ENCODE peak calls at places on chromosomes 4 and X, in four cellular contexts. W is GM12878, O is WTC11, D is K562. S is an unnamed sample.

GRCh38 chrX:74085642-74086236 is 218.2 kb upstream of the ZCCHC13 start:
- DNase-seq in W (no peak), D (no peak), O (no peak), S (peak)

GRCh38 chr4:143294310-143294709 is 42.4 kb upstream of the GAB1 start:
- DNase-seq in W (no peak), D (no peak), O (no peak), S (no peak)

GRCh38 chr4:7115557-7116340 is 47.9 kb upstream of the GRPEL1 start:
- DNase-seq in W (no peak), D (no peak), O (no peak), S (no peak)

GRCh38 chr4:62077406-62077805 is 877.3 kb downstream of the ADGRL3 start:
- DNase-seq in W (no peak), D (no peak), O (no peak), S (no peak)

GRCh38 chr4:140423106-140423505 is 4.3 kb downstream of the CLGN start:
- DNase-seq in O (no peak), D (no peak), W (no peak), S (no peak)

GRCh38 chr4:14008494-14008893 is 381.0 kb upstream of the BOD1L1 start:
- DNase-seq in O (no peak), W (no peak), D (no peak), S (no peak)

GRCh38 chrX:109922183-109922582 is 80.7 kb upstream of the TMEM164 start:
- DNase-seq in W (no peak), O (no peak), D (no peak), S (no peak)

GRCh38 chrX:19177710-19178109 is 55.4 kb upstream of the ADGRG2 start:
- DNase-seq in W (no peak), D (no peak), O (no peak), S (no peak)

GRCh38 chr4:116702949-116703348 is 382.4 kb downstream of the TRAM1L1 start:
- DNase-seq in W (no peak), D (no peak), O (no peak), S (peak)

GRCh38 chr4:24067781-24068193 is 177.9 kb upstream of the PPARGC1A start:
- DNase-seq in O (no peak), D (no peak), W (no peak), S (no peak)
- TF ChIP-seq TCF7 in O (no peak), D (no peak), W (no peak), S (no peak)

DNA sequence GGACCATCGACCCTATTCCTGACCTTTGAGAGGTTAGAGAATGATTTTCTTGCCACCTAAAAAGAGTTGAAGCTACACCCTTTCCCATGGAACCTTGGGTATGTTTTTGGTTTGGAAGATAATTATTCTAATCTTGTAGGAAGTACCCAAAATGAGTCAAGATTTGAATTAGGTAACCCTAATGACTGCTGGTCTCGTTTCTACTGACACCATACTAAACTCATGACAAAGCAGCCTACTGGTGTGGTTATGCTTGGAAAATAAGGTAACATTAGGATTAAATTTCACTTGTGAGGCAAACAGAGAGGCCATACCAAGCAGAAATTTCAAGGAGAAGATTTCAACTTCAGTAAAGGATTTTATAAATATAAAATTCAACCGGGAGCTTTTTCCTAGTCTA is 107.9 kb downstream of the FBXW7 start:
- DNase-seq in O (no peak), D (no peak), W (no peak), S (no peak)
- TF ChIP-seq TCF7 in O (no peak), D (no peak), W (no peak), S (no peak)

GRCh38 chrX:57596109-57596870 is 4.5 kb downstream of the ZXDB start:
- DNase-seq in D (no peak), W (no peak), O (no peak), S (peak)

GRCh38 chrX:57595381-57595811 is 3.6 kb downstream of the ZXDB start:
- DNase-seq in W (no peak), D (no peak), O (no peak), S (no peak)
- TF ChIP-seq TCF7 in W (no peak), D (no peak), O (no peak), S (no peak)

GRCh38 chr4:791201-791865 is 34.6 kb downstream of the CPLX1 start:
- DNase-seq in W (no peak), O (no peak), D (no peak), S (no peak)

GRCh38 chr4:790466-790820 is 35.5 kb downstream of the CPLX1 start:
- DNase-seq in O (no peak), D (no peak), W (no peak), S (no peak)

GRCh38 chr4:793109-793861 is 32.6 kb downstream of the CPLX1 start:
- DNase-seq in W (no peak), D (no peak), O (no peak), S (no peak)

GRCh38 chr4:792729-793108 is 33.2 kb downstream of the CPLX1 start:
- DNase-seq in W (no peak), D (no peak), O (no peak), S (no peak)

DNA sequence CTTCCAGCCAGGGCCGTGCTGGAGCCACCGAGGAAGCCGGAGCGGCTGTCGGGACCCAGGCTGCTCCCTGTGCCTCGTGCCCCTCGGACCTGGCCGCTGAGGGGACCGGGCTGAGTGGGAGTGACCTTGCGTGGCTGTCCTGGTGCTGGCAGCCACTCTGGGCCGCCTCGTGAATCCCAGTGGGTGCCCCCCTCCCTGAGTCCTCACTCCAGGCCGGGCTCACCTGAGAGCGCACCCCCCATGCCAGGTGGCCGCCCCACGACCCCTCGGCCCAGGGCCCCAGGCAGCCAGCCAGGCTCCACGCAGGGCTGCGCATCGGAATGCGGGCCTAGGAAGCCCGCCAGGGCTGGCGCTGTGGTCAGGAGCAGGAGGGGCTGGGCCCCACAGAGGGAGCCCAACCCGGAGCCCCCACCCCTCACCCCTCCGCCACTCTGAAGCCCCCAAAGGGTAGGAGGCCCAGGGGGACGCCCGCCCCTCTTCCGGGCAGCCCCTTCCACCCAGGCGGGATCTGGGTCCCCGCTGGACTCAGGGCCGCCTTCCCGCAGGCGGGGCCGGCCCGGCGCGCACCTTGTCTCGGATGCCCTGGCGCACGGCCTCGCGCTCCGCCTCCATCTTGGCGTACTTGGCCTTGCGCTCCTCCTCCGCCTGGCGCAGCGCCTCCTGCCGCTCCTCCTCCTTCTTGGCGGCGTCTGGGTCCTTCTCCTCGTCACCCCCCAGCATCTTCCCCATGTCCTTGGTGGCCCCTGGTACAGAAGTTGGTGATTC is 33.9 kb downstream of the CPLX1 start:
- DNase-seq in O (peak), W (no peak), D (peak), S (no peak)
- TF ChIP-seq TCF7 in O (no peak), W (no peak), D (no peak), S (no peak)

DNA sequence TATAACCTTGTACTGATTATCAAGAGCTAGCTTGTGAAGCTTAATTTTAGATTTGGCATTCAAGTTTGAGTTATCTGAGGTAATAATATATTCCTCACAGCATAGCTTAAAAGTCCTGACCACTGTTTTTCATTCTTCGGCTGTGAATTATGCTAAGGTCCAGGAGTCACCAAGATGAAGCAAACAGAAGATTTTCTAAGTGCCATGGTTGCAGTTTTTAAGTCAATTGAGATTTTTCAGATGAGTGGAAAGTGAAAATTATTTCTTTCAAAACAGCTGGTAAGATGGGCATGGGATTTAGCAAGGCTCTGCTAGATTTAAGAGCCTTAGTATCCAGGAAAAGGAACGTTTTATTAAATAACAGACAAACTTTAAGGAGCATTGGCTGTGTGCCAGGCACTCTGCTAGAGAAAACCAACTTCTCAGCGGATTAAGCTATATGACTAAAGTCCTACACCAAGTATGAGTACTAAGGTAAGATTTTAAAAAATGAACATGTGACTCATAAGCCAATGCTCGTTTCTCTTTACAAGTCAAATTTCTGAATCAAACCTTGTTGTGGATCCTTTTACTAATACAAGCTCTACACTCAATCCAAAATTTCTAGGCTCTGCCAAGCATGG is 149.9 kb upstream of the IL15 start:
- DNase-seq in W (no peak), O (no peak), D (no peak), S (no peak)
- TF ChIP-seq TCF7 in W (no peak), O (no peak), D (no peak), S (no peak)

GRCh38 chr4:2364654-2365053 is 53.8 kb downstream of the ZFYVE28 start:
- DNase-seq in D (peak), W (no peak), O (no peak), S (no peak)
- TF ChIP-seq TCF7 in D (no peak), W (no peak), O (no peak), S (no peak)

GRCh38 chr4:6019316-6020263 is 1.4 kb upstream of the C4orf50 start:
- DNase-seq in O (peak), W (no peak), D (peak), S (peak)
- TF ChIP-seq TCF7 in O (no peak), W (no peak), D (no peak), S (no peak)